ENCODE peak calls at places on chromosomes 7 and 10, in four cellular contexts. R, A, H and Q are unnamed samples.

GRCh38 chr7:46774515-46774914 is 807.4 kb downstream of the TNS3 start:
- DNase-seq in R (no peak), H (no peak), A (no peak), Q (no peak)

GRCh38 chr7:3916146-3916545 is 615.1 kb downstream of the SDK1 start:
- DNase-seq in R (no peak), H (no peak), A (no peak), Q (peak)

GRCh38 chr7:85688712-85689111 is 501.9 kb upstream of the SEMA3D start:
- DNase-seq in R (no peak), A (no peak), H (no peak), Q (no peak)

GRCh38 chr10:124344266-124344590 is 74.5 kb downstream of the OAT start:
- DNase-seq in R (no peak), A (no peak), H (no peak), Q (no peak)

GRCh38 chr10:31604141-31604540 is 285.1 kb downstream of the ZEB1 start:
- DNase-seq in A (no peak), R (no peak), H (peak), Q (peak)

GRCh38 chr10:126066491-126066890 is 170.1 kb downstream of the FANK1 start:
- DNase-seq in R (no peak), A (no peak), H (no peak), Q (no peak)

GRCh38 chr7:74026406-74027123 is 1.4 kb upstream of the ELN start:
- DNase-seq in H (peak), R (peak), A (peak), Q (peak)

GRCh38 chr7:7704867-7705266 is 13.5 kb downstream of the RPA3 start:
- DNase-seq in H (no peak), R (no peak), A (no peak), Q (no peak)

GRCh38 chr7:74598558-74598957 is 59.0 kb upstream of the GTF2I start:
- DNase-seq in R (no peak), H (no peak), A (no peak), Q (peak)

GRCh38 chr10:29517352-29517923 is 117.3 kb downstream of the SVIL start:
- DNase-seq in H (peak), R (peak), A (no peak), Q (peak)

DNA sequence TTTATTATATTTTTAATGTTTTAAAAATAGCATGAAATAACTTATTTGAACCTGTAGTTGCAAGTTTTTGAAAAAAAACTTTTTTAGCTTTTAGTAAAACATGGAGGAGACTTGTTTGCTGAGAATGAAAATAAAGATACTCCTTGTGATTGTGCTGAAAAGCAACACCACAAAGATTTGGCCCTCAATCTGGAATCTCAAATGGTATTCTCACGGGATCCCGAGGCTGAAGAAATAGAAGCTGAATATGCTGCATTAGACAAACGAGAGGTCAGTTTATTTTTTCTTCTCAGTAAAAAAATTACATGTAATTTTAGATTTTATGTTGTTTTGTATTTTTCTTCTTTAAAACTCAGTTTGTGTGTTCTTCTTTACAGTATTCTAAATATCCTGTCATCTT is 73.5 kb downstream of the ANKIB1 start:
- DNase-seq in R (no peak), H (no peak), A (no peak), Q (no peak)
- H3K56ac ChIP-seq in R (no peak), H (no peak), A (no peak), Q (no peak)

GRCh38 chr7:67821116-67821515 is 824.5 kb downstream of the TYW1 start:
- DNase-seq in R (no peak), A (no peak), H (no peak), Q (no peak)

GRCh38 chr7:67823345-67823744 is 826.7 kb downstream of the TYW1 start:
- DNase-seq in R (no peak), A (no peak), H (no peak), Q (no peak)

GRCh38 chr7:67825356-67825755 is 828.7 kb downstream of the TYW1 start:
- DNase-seq in A (no peak), H (no peak), R (no peak), Q (no peak)
- H3K56ac ChIP-seq in A (no peak), H (no peak), R (no peak), Q (no peak)

DNA sequence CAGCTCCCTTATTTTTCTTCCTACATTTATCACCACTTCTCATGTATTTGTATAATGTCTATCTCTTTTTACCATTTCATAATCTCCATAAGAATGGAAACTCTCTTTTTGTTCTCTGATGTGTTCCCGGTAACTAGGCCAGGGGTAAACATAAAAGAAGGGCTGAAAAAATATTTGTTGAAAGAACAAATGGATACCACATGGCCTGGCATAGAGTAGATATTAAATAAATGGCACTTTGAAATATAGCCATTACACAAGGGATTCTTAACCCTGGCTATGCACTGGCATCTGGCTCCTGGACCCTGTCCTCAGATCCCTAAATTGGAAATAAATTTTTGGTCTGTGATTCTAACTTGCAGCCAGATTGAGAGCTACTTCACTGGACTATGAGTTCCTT is 30.4 kb downstream of the ELAPOR2 start:
- DNase-seq in R (no peak), A (no peak), H (no peak), Q (no peak)
- H3K56ac ChIP-seq in R (no peak), A (no peak), H (no peak), Q (no peak)

DNA sequence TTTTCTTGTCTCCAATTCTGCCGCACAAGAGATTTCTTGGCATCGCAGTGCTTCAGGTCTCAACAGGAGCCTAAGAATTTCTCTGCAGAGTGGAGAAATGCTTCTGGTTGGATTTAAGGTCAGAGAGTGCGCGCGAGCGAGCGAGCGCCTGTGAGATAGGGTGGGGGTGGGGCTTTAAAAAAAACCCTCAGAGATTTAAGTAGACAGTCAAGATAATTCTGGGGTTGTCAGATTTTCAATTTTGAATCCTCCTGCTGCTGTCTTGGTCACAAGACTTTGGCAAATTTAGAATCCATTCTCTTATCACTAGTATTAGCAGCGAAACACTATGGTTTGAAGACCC is 49.7 kb downstream of the CPEB3 start:
- DNase-seq in A (no peak), R (no peak), H (peak), Q (peak)
- H3K56ac ChIP-seq in A (no peak), R (no peak), H (no peak), Q (no peak)